ENCODE peak calls at places on chromosomes 16 and 17, in nine cellular contexts. A is endothelial cell of umbilical vein; L is Karpas-422; C is small intestine; Y is Caco-2; T is kidney; K is naive thymus-derived CD4-positive, alpha-beta T cell; I is cardiac muscle cell; V is psoas muscle. Z is an unnamed sample.
A peak's percentile ranks its signal among the peaks of the same experiment; 100 is the strongest.

GRCh38 chr17:80248894-80249710 is 11.6 kb upstream of the RNF213 start:
- DNase-seq in Y (no peak), T (no peak), C (no peak), A (no peak), I (no peak), K (no peak), V (peak; percentile 35), L (no peak), Z (no peak)

GRCh38 chr16:18932243-18932997 is 6.2 kb upstream of the SMG1 start:
- DNase-seq in T (no peak), A (no peak), Y (no peak), V (no peak), L (no peak), K (no peak), C (no peak), I (peak; percentile 30), Z (no peak)

GRCh38 chr16:23408242-23409201 is 44.5 kb downstream of the COG7 start:
- DNase-seq in A (no peak), I (peak; percentile 54), L (no peak), V (peak; percentile 75), K (no peak), Y (no peak), C (no peak), T (no peak), Z (peak; percentile 46)

GRCh38 chr17:63881935-63882601 is at the start of gene GH2:
- DNase-seq in L (peak; percentile 84), V (no peak), Y (peak; percentile 66), A (peak; percentile 39), K (peak; percentile 67), C (peak; percentile 33), I (peak; percentile 62), T (no peak), Z (no peak)

GRCh38 chr17:48247038-48247437 is 139.5 kb downstream of the SNX11 start:
- DNase-seq in I (no peak), L (no peak), K (no peak), T (no peak), C (no peak), Y (no peak), A (no peak), V (no peak), Z (no peak)

GRCh38 chr16:13036600-13036999 is 135.2 kb downstream of the SHISA9 start:
- DNase-seq in K (peak; percentile 3), C (no peak), L (peak; percentile 81), I (peak; percentile 23), Y (peak; percentile 47), T (no peak), V (no peak), A (peak; percentile 13), Z (peak; percentile 67)

GRCh38 chr17:64327201-64327930 is 63.3 kb downstream of the PECAM1 start:
- DNase-seq in K (no peak), C (no peak), T (no peak), Y (no peak), A (peak; percentile 97), V (no peak), L (no peak), I (peak; percentile 93), Z (peak; percentile 73)

GRCh38 chr17:21164226-21165019 is 37.7 kb downstream of the DHRS7B start:
- DNase-seq in A (no peak), V (no peak), K (no peak), C (no peak), T (no peak), I (no peak), Y (no peak), L (peak; percentile 47), Z (no peak)

GRCh38 chr17:40352779-40353394 is 11.7 kb downstream of the GJD3 start:
- DNase-seq in I (no peak), C (no peak), T (no peak), V (peak; percentile 52), L (no peak), Y (no peak), K (no peak), A (no peak), Z (no peak)

GRCh38 chr16:81728435-81728834 is 50.7 kb upstream of the PLCG2 start:
- DNase-seq in T (no peak), L (no peak), K (no peak), Y (no peak), V (no peak), C (no peak), I (no peak), A (no peak), Z (no peak)

GRCh38 chr16:87439926-87440325 is 47.8 kb downstream of the MAP1LC3B start:
- DNase-seq in A (no peak), L (no peak), C (peak; percentile 37), I (no peak), V (peak; percentile 12), Y (no peak), K (no peak), T (no peak), Z (no peak)

GRCh38 chr16:1141716-1142115 is 11.2 kb upstream of the CACNA1H start:
- DNase-seq in L (no peak), I (no peak), Y (no peak), T (no peak), A (no peak), C (no peak), K (no peak), V (no peak), Z (no peak)

GRCh38 chr16:1143761-1144450 is 9.0 kb upstream of the CACNA1H start:
- DNase-seq in I (no peak), T (no peak), V (no peak), K (no peak), L (no peak), A (no peak), C (no peak), Y (no peak), Z (no peak)

GRCh38 chr16:1142911-1143310 is 10.0 kb upstream of the CACNA1H start:
- DNase-seq in T (no peak), V (no peak), A (no peak), C (no peak), K (no peak), L (no peak), I (no peak), Y (no peak), Z (no peak)

GRCh38 chr16:1140582-1140981 is 12.3 kb upstream of the CACNA1H start:
- DNase-seq in K (no peak), L (no peak), I (no peak), C (no peak), T (no peak), V (no peak), Y (no peak), A (no peak), Z (no peak)

DNA sequence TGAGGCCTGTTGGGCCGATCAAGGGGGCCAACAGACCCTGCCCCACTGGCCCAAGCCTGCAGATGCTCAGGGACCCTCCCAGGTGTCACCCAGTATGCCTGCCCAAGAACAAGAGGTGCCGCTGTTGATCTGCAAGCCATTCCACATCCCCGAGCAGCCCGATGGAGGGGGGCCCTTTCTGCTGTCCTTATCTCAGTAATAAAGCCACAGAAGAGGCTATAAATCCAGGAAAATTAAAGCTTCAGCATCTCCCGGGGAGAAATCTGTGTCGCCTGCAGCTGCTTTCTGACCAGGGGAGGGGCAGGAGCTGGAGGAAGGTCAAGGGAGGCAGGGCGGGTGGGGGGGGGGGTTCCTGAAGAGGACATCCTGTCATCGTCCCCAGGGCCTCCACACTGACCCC is 11.7 kb upstream of the CACNA1H start:
- DNase-seq in A (no peak), L (no peak), C (no peak), Y (no peak), I (no peak), K (no peak), V (no peak), T (no peak), Z (no peak)
- H3K4me1 ChIP-seq in A (no peaks in the 10 kb centered on the region), L (no peaks in the 10 kb centered on the region), C (no peaks in the 10 kb centered on the region), Y (no peaks in the 10 kb centered on the region), I (no peaks in the 10 kb centered on the region), K (no peaks in the 10 kb centered on the region), V (no peaks in the 10 kb centered on the region), T (no peaks in the 10 kb centered on the region), Z (no peaks in the 10 kb centered on the region)

DNA sequence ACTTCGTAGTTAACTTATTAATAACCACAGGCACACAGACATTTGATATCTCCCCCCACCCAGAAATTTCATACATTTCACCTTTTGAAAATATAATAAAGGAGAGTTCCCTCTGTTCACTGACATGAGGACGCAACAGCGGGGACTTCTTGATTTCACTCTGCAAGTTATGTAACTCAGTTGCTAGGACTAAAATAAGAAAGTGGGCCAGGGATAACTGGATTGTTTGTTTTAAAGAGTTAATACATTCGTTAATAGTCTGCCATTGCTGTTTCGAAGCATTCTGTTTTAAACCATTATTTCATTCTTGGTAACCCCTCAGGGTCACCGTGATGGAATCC is 1.2 kb downstream of the RHOT1 start:
- DNase-seq in K (no peak), I (no peak), Y (no peak), L (no peak), C (no peak), T (no peak), A (no peak), V (peak; percentile 5), Z (no peak)
- H3K4me1 ChIP-seq in K (peaks cover 18% of the 10 kb centered on the region), I (peaks cover 6% of the 10 kb centered on the region), Y (peaks cover 6% of the 10 kb centered on the region), L (peaks cover 17% of the 10 kb centered on the region), C (no peaks in the 10 kb centered on the region), T (no peaks in the 10 kb centered on the region), A (peaks cover 15% of the 10 kb centered on the region), V (peaks cover 27% of the 10 kb centered on the region), Z (no peaks in the 10 kb centered on the region)

GRCh38 chr17:44344939-44345496 is at the start of gene GRN:
- DNase-seq in Y (peak; percentile 98), A (peak; percentile 99), I (peak; percentile 100), V (peak; percentile 93), C (peak; percentile 99), L (peak; percentile 97), T (peak; percentile 96), K (peak; percentile 85), Z (peak; percentile 94)

GRCh38 chr17:44343510-44344209 is 1.4 kb upstream of the GRN start:
- DNase-seq in I (no peak), T (no peak), V (no peak), C (no peak), L (no peak), A (no peak), K (no peak), Y (no peak), Z (peak; percentile 30)

GRCh38 chr17:44348234-44348987 is 3.3 kb downstream of the GRN start:
- DNase-seq in A (no peak), C (no peak), I (no peak), Y (no peak), T (no peak), K (no peak), V (no peak), L (peak; percentile 93), Z (peak; percentile 76)

GRCh38 chr17:44346064-44346844 is 1.2 kb downstream of the GRN start:
- DNase-seq in L (peak; percentile 47), A (no peak), K (no peak), Y (no peak), I (no peak), V (no peak), T (no peak), C (no peak), Z (peak; percentile 41)

GRCh38 chr17:44345497-44346026 is 460 bp downstream of the GRN start:
- DNase-seq in A (peak; percentile 70), K (peak; percentile 43), I (peak; percentile 55), C (peak; percentile 58), Y (peak; percentile 72), T (peak; percentile 77), L (peak; percentile 80), V (no peak), Z (peak; percentile 73)
- H3K4me1 ChIP-seq in A (no peaks in the 10 kb centered on the region), K (peaks cover 6% of the 10 kb centered on the region), I (no peaks in the 10 kb centered on the region), C (peaks cover 4% of the 10 kb centered on the region), Y (peaks cover 6% of the 10 kb centered on the region), T (no peaks in the 10 kb centered on the region), L (peaks cover 43% of the 10 kb centered on the region), V (peaks cover 5% of the 10 kb centered on the region), Z (no peaks in the 10 kb centered on the region)

DNA sequence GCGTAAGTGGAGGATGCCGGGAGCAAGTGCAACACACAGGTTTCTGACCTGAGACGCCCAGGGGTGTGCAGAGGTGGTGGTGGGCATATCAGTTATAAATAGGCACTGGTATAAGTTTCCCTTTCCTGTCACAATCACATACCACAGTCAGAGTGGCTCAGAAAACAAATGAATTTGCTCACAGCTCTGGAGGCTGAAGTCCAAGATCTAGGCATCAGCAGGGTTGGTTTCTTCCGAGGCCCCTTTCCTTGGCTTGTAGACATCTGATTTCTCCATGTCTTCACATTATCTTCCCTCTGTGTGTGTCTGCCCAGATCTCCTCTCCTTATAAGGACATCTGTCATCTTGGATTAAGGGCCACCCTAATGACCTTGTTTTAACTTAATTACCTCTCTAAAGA is 250.5 kb upstream of the TNRC6C start:
- DNase-seq in T (no peak), K (no peak), Y (no peak), C (no peak), A (no peak), V (no peak), I (no peak), L (no peak), Z (no peak)
- H3K4me1 ChIP-seq in T (no peaks in the 10 kb centered on the region), K (no peaks in the 10 kb centered on the region), Y (no peaks in the 10 kb centered on the region), C (no peaks in the 10 kb centered on the region), A (no peaks in the 10 kb centered on the region), V (no peaks in the 10 kb centered on the region), I (no peaks in the 10 kb centered on the region), L (no peaks in the 10 kb centered on the region), Z (no peaks in the 10 kb centered on the region)